ENCODE peak calls at places on chromosome 12, in six cellular contexts. Z is mesenchymal stem cell; E is T-helper 1 cell; B is IMR-90; J is stimulated activated CD8-positive, alpha-beta memory T cell treated with anti-CD3 and anti-CD28 coated beads, Interleukin-15, amount 100 ng/mL, for 4 hours; F is activated T-helper 1 cell treated with anti-CD3 and anti-CD28 coated beads, Interleukin-12 subunit alpha, Interleukin-12 subunit beta, Interleukin-2, Interleukin-4 antibody, amounts not matched to agents 30 ng/mL and 10 ng/mL and 1 ng/mL, durations not matched to agents 14 hours and 24 hours and 36 hours. X is an unnamed sample.

GRCh38 chr12:46266382-46266791 is 2.5 kb downstream of the SLC38A1 start:
- DNase-seq in Z (peak; percentile 61), E (peak; percentile 28), B (peak; percentile 61), J (no peak), F (peak; percentile 20), X (no peak)

GRCh38 chr12:122174155-122174845 is at the start of gene IL31:
- DNase-seq in Z (no peak), E (no peak), B (no peak), J (no peak), F (no peak), X (no peak)

GRCh38 chr12:113436993-113437728 is 15.0 kb downstream of the SDSL start:
- DNase-seq in Z (no peak), E (no peak), B (no peak), J (no peak), F (no peak), X (no peak)

GRCh38 chr12:52182456-52182855 is 9.4 kb downstream of the KRT80 start:
- DNase-seq in Z (peak; percentile 47), E (no peak), B (peak; percentile 23), J (no peak), F (no peak), X (no peak)

GRCh38 chr12:76020281-76020680 is 11.3 kb downstream of the PHLDA1 start:
- DNase-seq in Z (peak; percentile 93), E (peak; percentile 95), B (peak; percentile 80), J (peak; percentile 69), F (peak; percentile 76), X (no peak)

GRCh38 chr12:72273851-72274284 is 1.7 kb downstream of the TRHDE start:
- DNase-seq in Z (peak; percentile 30), E (no peak), B (no peak), J (no peak), F (no peak), X (peak; percentile 60)

GRCh38 chr12:108580531-108580930 is 17.4 kb downstream of the TMEM119 start:
- DNase-seq in Z (peak; percentile 75), E (no peak), B (no peak), J (no peak), F (no peak), X (no peak)

GRCh38 chr12:3351731-3352130 is 139.3 kb upstream of the PRMT8 start:
- DNase-seq in Z (no peak), E (no peak), B (no peak), J (no peak), F (no peak), X (no peak)

GRCh38 chr12:6871052-6871957 is 1.8 kb downstream of the SPSB2 start:
- DNase-seq in Z (peak; percentile 20), E (peak; percentile 60), B (no peak), J (no peak), F (peak; percentile 32), X (peak; percentile 84)

GRCh38 chr12:51188359-51189051 is 15.6 kb upstream of the TFCP2 start:
- DNase-seq in Z (no peak), E (no peak), B (no peak), J (no peak), F (no peak), X (no peak)

GRCh38 chr12:122909442-122910288 is 13.7 kb upstream of the VPS37B start:
- DNase-seq in Z (no peak), E (no peak), B (no peak), J (no peak), F (no peak), X (peak; percentile 54)

GRCh38 chr12:64387201-64387816 is 3.2 kb downstream of the C12orf56 start:
- DNase-seq in Z (no peak), E (no peak), B (no peak), J (no peak), F (no peak), X (no peak)

GRCh38 chr12:74441872-74442271 is 95.8 kb upstream of the ATXN7L3B start:
- DNase-seq in Z (no peak), E (no peak), B (no peak), J (no peak), F (no peak), X (no peak)

GRCh38 chr12:43011383-43011926 is 421.9 kb upstream of the PRICKLE1 start:
- DNase-seq in Z (no peak), E (peak; percentile 1), B (no peak), J (no peak), F (no peak), X (no peak)

GRCh38 chr12:80531646-80532045 is 87.6 kb downstream of the PTPRQ start:
- DNase-seq in Z (no peak), E (no peak), B (no peak), J (no peak), F (no peak), X (no peak)